ENCODE peak calls at places on chromosomes 6 and 20, in four cellular contexts. N is ovary, S is uterus, H is A549. K is an unnamed sample.

GRCh38 chr6:89161326-89162046 is 15.6 kb downstream of the PM20D2 start:
- DNase-seq in N (no peak), S (no peak), H (no peak), K (no peak)

GRCh38 chr20:10610266-10610665 is 63.5 kb downstream of the JAG1 start:
- DNase-seq in N (peak; percentile 41), S (no peak), H (no peak), K (no peak)

GRCh38 chr20:50663095-50663821 is 28.1 kb downstream of the RIPOR3 start:
- DNase-seq in N (no peak), S (no peak), H (no peak), K (no peak)

GRCh38 chr6:7391244-7391643 is 1.6 kb downstream of the RIOK1 start:
- DNase-seq in N (no peak), S (no peak), H (no peak), K (no peak)

GRCh38 chr20:40710608-40711007 is 21.6 kb upstream of the MAFB start:
- DNase-seq in N (no peak), S (no peak), H (no peak), K (no peak)

GRCh38 chr6:150991487-150991886 is 126.0 kb downstream of the MTHFD1L start:
- DNase-seq in N (no peak), S (no peak), H (no peak), K (no peak)

GRCh38 chr6:116475151-116475550 is 14.0 kb downstream of the CALHM6 start:
- DNase-seq in N (no peak), S (no peak), H (no peak), K (no peak)

GRCh38 chr6:85355816-85356215 is 94.1 kb upstream of the NT5E start:
- DNase-seq in N (no peak), S (no peak), H (no peak), K (no peak)

GRCh38 chr6:33828764-33829731 is 25.2 kb upstream of the MLN start:
- DNase-seq in N (no peak), S (no peak), H (no peak), K (no peak)
- TF ChIP-seq CTCF in N (no peak), S (no peak), H (no peak), K (no peak)

GRCh38 chr6:29967379-29968010 is 25.2 kb downstream of the HLA-A start:
- DNase-seq in N (no peak), S (no peak), H (no peak), K (no peak)
- H3K27ac ChIP-seq in N (no peak overlapping the region), S (no peak overlapping the region), H (peak overlapping the region; percentile 27), K (peak overlapping the region; percentile 83)

DNA sequence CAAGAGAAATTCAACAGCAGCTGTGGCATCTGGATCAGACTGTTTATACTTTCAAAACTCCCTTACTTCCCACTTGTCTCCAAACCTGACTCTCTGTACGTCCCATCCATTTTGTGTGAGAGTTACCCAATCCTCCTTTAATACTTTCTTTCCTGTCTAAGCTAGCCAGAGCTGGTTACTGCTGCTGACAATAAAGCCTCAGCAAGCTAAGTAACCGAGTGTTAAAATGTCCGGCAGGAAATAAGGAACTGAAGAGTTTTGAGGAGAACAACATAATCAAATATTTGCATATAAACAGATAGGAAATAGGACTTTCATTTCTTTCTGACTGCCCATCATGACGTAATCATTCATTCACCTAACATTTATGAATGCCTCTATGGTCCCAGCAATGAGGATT is 11.6 kb downstream of the TMEM30A start:
- DNase-seq in N (no peak), S (no peak), H (no peak), K (no peak)
- H3K4me1 ChIP-seq in N (peaks cover 8% of the 10 kb centered on the region), S (no peaks in the 10 kb centered on the region), H (peaks cover 59% of the 10 kb centered on the region), K (peaks cover 7% of the 10 kb centered on the region)

GRCh38 chr6:44801188-44801587 is 413.7 kb downstream of the CDC5L start:
- DNase-seq in N (no peak), S (no peak), H (no peak), K (no peak)
- TF ChIP-seq CTCF in N (no peak), S (no peak), H (no peak), K (no peak)